ENCODE peak calls at places on chromosomes 13 and 19, in seven cellular contexts. One of them, this sample, is unnamed.

GRCh38 chr13:30196025-30196424 is 111.3 kb downstream of the KATNAL1 start:
- DNase-seq in lower leg skin: no peak
- DNase-seq in upper lobe of right lung: no peak
- DNase-seq in ecto neural progenitor cell: peak
- DNase-seq in CMK: no peak
- DNase-seq in heart right ventricle: no peak
- DNase-seq in LoVo: no peak
- DNase-seq in this sample: no peak

GRCh38 chr19:51075998-51076397 is 6.7 kb downstream of the KLK14 start:
- DNase-seq in CMK: no peak
- DNase-seq in heart right ventricle: no peak
- DNase-seq in LoVo: no peak
- DNase-seq in lower leg skin: no peak
- DNase-seq in upper lobe of right lung: no peak
- DNase-seq in ecto neural progenitor cell: no peak
- DNase-seq in this sample: no peak

GRCh38 chr19:51971624-51972023 is 15.0 kb downstream of the ZNF350 start:
- DNase-seq in heart right ventricle: no peak
- DNase-seq in upper lobe of right lung: no peak
- DNase-seq in lower leg skin: no peak
- DNase-seq in ecto neural progenitor cell: no peak
- DNase-seq in CMK: peak
- DNase-seq in LoVo: no peak
- DNase-seq in this sample: peak

GRCh38 chr13:94168784-94169512 is 310.5 kb downstream of the DCT start:
- DNase-seq in LoVo: no peak
- DNase-seq in CMK: no peak
- DNase-seq in ecto neural progenitor cell: no peak
- DNase-seq in upper lobe of right lung: no peak
- DNase-seq in heart right ventricle: no peak
- DNase-seq in lower leg skin: no peak
- DNase-seq in this sample: peak

GRCh38 chr19:42816901-42817300 is 51.4 kb upstream of the PSG8 start:
- DNase-seq in upper lobe of right lung: no peak
- DNase-seq in lower leg skin: no peak
- DNase-seq in CMK: no peak
- DNase-seq in heart right ventricle: no peak
- DNase-seq in LoVo: no peak
- DNase-seq in ecto neural progenitor cell: no peak
- DNase-seq in this sample: no peak

GRCh38 chr19:28426902-28427232 is 786.1 kb downstream of the UQCRFS1 start:
- DNase-seq in upper lobe of right lung: no peak
- DNase-seq in CMK: no peak
- DNase-seq in ecto neural progenitor cell: no peak
- DNase-seq in LoVo: no peak
- DNase-seq in lower leg skin: no peak
- DNase-seq in heart right ventricle: no peak
- DNase-seq in this sample: no peak

GRCh38 chr19:47253467-47253881 is 2.9 kb upstream of the CCDC9 start:
- DNase-seq in CMK: no peak
- DNase-seq in heart right ventricle: no peak
- DNase-seq in lower leg skin: no peak
- DNase-seq in upper lobe of right lung: no peak
- DNase-seq in LoVo: no peak
- DNase-seq in ecto neural progenitor cell: no peak
- DNase-seq in this sample: peak

GRCh38 chr19:46736544-46737274 is 9.1 kb upstream of the FKRP start:
- DNase-seq in upper lobe of right lung: peak
- DNase-seq in CMK: no peak
- DNase-seq in heart right ventricle: peak
- DNase-seq in lower leg skin: no peak
- DNase-seq in ecto neural progenitor cell: no peak
- DNase-seq in LoVo: no peak
- DNase-seq in this sample: no peak

GRCh38 chr19:46963093-46963734 is 56.4 kb upstream of the NPAS1 start:
- DNase-seq in CMK: no peak
- DNase-seq in heart right ventricle: no peak
- DNase-seq in ecto neural progenitor cell: no peak
- DNase-seq in upper lobe of right lung: no peak
- DNase-seq in lower leg skin: no peak
- DNase-seq in LoVo: no peak
- DNase-seq in this sample: peak

GRCh38 chr13:51501592-51502205 is 48.9 kb upstream of the INTS6 start:
- DNase-seq in CMK: peak
- DNase-seq in LoVo: peak
- DNase-seq in ecto neural progenitor cell: no peak
- DNase-seq in upper lobe of right lung: no peak
- DNase-seq in lower leg skin: no peak
- DNase-seq in heart right ventricle: no peak
- DNase-seq in this sample: peak

GRCh38 chr19:30070970-30071632 is 129.1 kb downstream of the URI1 start:
- DNase-seq in heart right ventricle: peak
- DNase-seq in upper lobe of right lung: peak
- DNase-seq in ecto neural progenitor cell: peak
- DNase-seq in LoVo: no peak
- DNase-seq in lower leg skin: no peak
- DNase-seq in CMK: no peak
- DNase-seq in this sample: no peak

GRCh38 chr13:97491452-97491851 is 57.5 kb downstream of the RAP2A start:
- DNase-seq in upper lobe of right lung: no peak
- DNase-seq in ecto neural progenitor cell: no peak
- DNase-seq in LoVo: no peak
- DNase-seq in lower leg skin: no peak
- DNase-seq in CMK: no peak
- DNase-seq in heart right ventricle: no peak
- DNase-seq in this sample: no peak